ENCODE peak calls at places on chromosome 14, in seven cellular contexts. G is mammary epithelial cell, J is BE2C, L is fibroblast of lung, O is left ventricle myocardium inferior, Z is choroid plexus epithelial cell, I is neuronal stem cell. Y is an unnamed sample.

GRCh38 chr14:62691613-62692489 is 353.4 kb downstream of the KCNH5 start:
- DNase-seq in Z (peak), L (peak), G (peak), O (no peak), I (no peak), J (no peak), Y (peak)

GRCh38 chr14:95156153-95156764 is 1.1 kb downstream of the DICER1 start:
- DNase-seq in G (peak), O (no peak), J (no peak), Z (peak), L (peak), I (no peak), Y (peak)

GRCh38 chr14:52040598-52040997 is 28.3 kb downstream of the NID2 start:
- DNase-seq in J (no peak), I (no peak), L (no peak), Z (no peak), O (no peak), G (no peak), Y (no peak)

GRCh38 chr14:51650721-51651387 is 856 bp upstream of the FRMD6 start:
- DNase-seq in O (peak), Z (no peak), I (peak), G (no peak), L (no peak), J (no peak), Y (no peak)

GRCh38 chr14:100738269-100738691 is 11.6 kb downstream of the DLK1 start:
- DNase-seq in Z (no peak), J (no peak), I (no peak), O (no peak), L (no peak), G (no peak), Y (no peak)

GRCh38 chr14:36066636-36067035 is 109.9 kb downstream of the PTCSC3 start:
- DNase-seq in Z (no peak), I (no peak), G (peak), J (no peak), O (no peak), L (no peak), Y (no peak)

GRCh38 chr14:71588028-71588427 is 344.2 kb upstream of the RGS6 start:
- DNase-seq in Z (peak), I (no peak), O (no peak), G (no peak), J (no peak), L (peak), Y (peak)

GRCh38 chr14:68039593-68039992 is 220.0 kb downstream of the RAD51B start:
- DNase-seq in O (no peak), G (peak), L (no peak), Z (no peak), I (no peak), J (no peak), Y (no peak)

GRCh38 chr14:103045387-103045869 is 11.9 kb downstream of the CDC42BPB start:
- DNase-seq in L (no peak), J (no peak), G (no peak), I (no peak), O (no peak), Z (peak), Y (no peak)

GRCh38 chr14:75200451-75200850 is 24.0 kb upstream of the TMED10 start:
- DNase-seq in L (no peak), I (no peak), G (peak), J (no peak), O (no peak), Z (no peak), Y (no peak)

GRCh38 chr14:91365552-91365951 is 52.1 kb downstream of the CCDC88C start:
- DNase-seq in L (no peak), Z (no peak), I (no peak), J (no peak), G (no peak), O (no peak), Y (no peak)

GRCh38 chr14:91366749-91367148 is 50.9 kb downstream of the CCDC88C start:
- DNase-seq in G (no peak), L (no peak), O (no peak), I (no peak), J (no peak), Z (no peak), Y (no peak)

GRCh38 chr14:91367173-91368171 is 50.1 kb downstream of the CCDC88C start:
- DNase-seq in J (no peak), L (peak), Z (peak), G (peak), O (no peak), I (no peak), Y (no peak)

GRCh38 chr14:91363776-91364523 is 53.7 kb downstream of the CCDC88C start:
- DNase-seq in L (no peak), G (no peak), Z (no peak), I (no peak), O (no peak), J (no peak), Y (no peak)

GRCh38 chr14:91364524-91365270 is 52.9 kb downstream of the CCDC88C start:
- DNase-seq in G (no peak), J (no peak), O (no peak), I (no peak), L (no peak), Z (no peak), Y (no peak)
- H3K4me3 ChIP-seq in G (no peak), J (no peak), O (no peak), I (no peak), L (no peak), Z (no peak), Y (no peak)

GRCh38 chr14:55107766-55108554 is 21.1 kb upstream of the LGALS3 start:
- DNase-seq in J (peak), Z (peak), I (no peak), O (peak), L (peak), G (peak), Y (peak)
- H3K4me3 ChIP-seq in J (no peak), Z (no peak), I (no peak), O (peak), L (peak), G (no peak), Y (peak)

GRCh38 chr14:65279958-65280357 is 132.6 kb upstream of the FUT8 start:
- DNase-seq in L (no peak), G (no peak), J (no peak), I (no peak), Z (no peak), O (no peak), Y (no peak)

GRCh38 chr14:65279510-65279909 is 133.0 kb upstream of the FUT8 start:
- DNase-seq in O (no peak), Z (no peak), J (no peak), G (no peak), I (no peak), L (no peak), Y (no peak)

GRCh38 chr14:65280653-65281052 is 131.9 kb upstream of the FUT8 start:
- DNase-seq in J (no peak), O (no peak), Z (no peak), I (no peak), G (no peak), L (no peak), Y (no peak)

GRCh38 chr14:65282909-65283253 is 129.6 kb upstream of the FUT8 start:
- DNase-seq in J (no peak), G (no peak), O (no peak), L (no peak), Z (no peak), I (no peak), Y (no peak)

DNA sequence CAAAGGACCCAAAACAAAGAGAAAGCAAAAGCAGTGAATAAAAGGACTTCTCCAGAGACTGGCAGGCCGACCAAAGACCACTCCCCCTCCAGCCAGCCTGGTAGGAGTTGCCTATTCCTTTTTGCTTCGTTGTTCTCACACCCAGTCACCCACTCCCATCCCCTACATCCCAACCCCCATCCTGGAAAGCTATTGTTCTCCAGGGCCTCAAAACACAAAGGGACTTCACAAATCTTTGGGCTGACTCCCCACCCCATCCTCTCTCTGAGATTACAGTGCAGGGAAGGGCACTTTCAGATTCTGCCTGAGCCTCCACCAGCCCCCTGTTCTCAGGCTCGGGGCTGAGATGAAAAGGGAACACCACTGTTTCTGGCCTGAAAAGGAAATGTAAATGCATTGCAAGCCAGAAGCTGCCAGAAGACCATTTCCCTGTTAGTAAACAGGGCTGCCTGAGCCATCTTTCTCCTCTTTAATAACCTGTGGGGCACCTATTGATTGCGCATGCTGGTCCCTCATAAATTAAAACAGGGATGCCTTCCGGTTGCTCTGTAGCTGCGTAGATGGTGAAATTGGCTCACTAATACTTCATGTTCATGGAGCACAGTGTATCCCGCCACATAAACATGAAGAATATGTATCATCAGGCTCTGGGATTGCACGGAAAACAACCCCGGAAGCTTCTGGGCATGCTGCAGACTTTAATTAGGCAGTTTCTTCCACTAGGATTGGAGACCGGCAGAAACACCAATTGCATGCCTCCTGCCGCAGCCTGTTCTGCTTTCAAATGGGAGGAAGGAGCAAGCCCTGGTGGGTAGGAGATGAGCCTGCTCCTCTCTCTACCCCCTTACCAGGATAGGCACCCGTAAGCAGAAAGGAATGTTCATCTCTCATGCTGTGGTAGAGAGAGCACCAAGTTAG is 130.3 kb upstream of the FUT8 start:
- DNase-seq in L (peak), J (no peak), G (peak), Z (peak), I (peak), O (no peak), Y (peak)
- H3K4me3 ChIP-seq in L (no peak), J (no peak), G (no peak), Z (peak), I (no peak), O (peak), Y (peak)

DNA sequence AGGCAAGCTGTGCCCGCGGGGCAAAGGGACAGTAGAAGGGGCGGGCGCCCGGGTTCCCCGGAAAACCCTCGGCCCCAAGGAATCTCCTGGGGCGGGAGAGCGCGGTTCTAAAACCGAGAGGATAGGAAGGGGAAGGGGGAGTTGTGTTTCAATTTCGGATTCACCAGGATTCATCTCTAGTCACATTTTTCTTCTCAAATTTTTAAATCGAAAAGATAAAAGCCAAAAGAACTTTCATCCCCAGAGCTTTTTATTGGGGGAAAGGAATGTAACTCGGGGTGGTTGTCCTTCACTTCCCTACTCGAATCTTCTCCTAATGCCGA is 1.4 kb downstream of the BMP4 start:
- DNase-seq in J (no peak), I (no peak), O (no peak), Z (no peak), L (no peak), G (no peak), Y (no peak)
- H3K4me3 ChIP-seq in J (no peak), I (peak), O (peak), Z (peak), L (peak), G (peak), Y (no peak)

GRCh38 chr14:99035712-99036593 is 236.0 kb downstream of the BCL11B start:
- DNase-seq in I (peak), G (peak), O (peak), J (no peak), Z (peak), L (peak), Y (peak)
- H3K4me3 ChIP-seq in I (no peak), G (no peak), O (peak), J (no peak), Z (no peak), L (peak), Y (peak)

GRCh38 chr14:85529803-85530574 is at the start of gene FLRT2:
- DNase-seq in O (peak), G (peak), J (no peak), L (peak), Z (peak), I (peak), Y (peak)
- H3K4me3 ChIP-seq in O (peak), G (peak), J (no peak), L (peak), Z (peak), I (peak), Y (peak)

GRCh38 chr14:61252354-61253063 is 28.6 kb downstream of the TMEM30B start:
- DNase-seq in L (peak), J (peak), O (peak), I (peak), G (peak), Z (peak), Y (peak)
- H3K4me3 ChIP-seq in L (no peak), J (no peak), O (no peak), I (no peak), G (no peak), Z (no peak), Y (no peak)

GRCh38 chr14:22556021-22556989 is 32.7 kb downstream of the DAD1 start:
- DNase-seq in Z (peak), J (no peak), O (no peak), L (peak), I (no peak), G (peak), Y (peak)

GRCh38 chr14:22558221-22558913 is 30.7 kb downstream of the DAD1 start:
- DNase-seq in Z (no peak), O (no peak), G (no peak), I (no peak), L (no peak), J (no peak), Y (no peak)

GRCh38 chr14:22559041-22559440 is 30.0 kb downstream of the DAD1 start:
- DNase-seq in I (no peak), J (no peak), Z (no peak), L (no peak), O (no peak), G (no peak), Y (no peak)

GRCh38 chr14:22556990-22557623 is 31.9 kb downstream of the DAD1 start:
- DNase-seq in J (peak), L (peak), Z (peak), O (peak), I (peak), G (peak), Y (peak)

GRCh38 chr14:22557846-22558220 is 31.2 kb downstream of the DAD1 start:
- DNase-seq in I (no peak), G (no peak), O (no peak), J (no peak), Z (no peak), L (no peak), Y (no peak)
- H3K4me3 ChIP-seq in I (no peak), G (no peak), O (no peak), J (no peak), Z (no peak), L (no peak), Y (no peak)

Y was measured in AG10803.